ENCODE peak calls at places on chromosomes 16 and 17, in five cellular contexts. Z is thoracic aorta, U is ovary, S is tibial nerve, D is uterus. T is an unnamed sample. For H3K4me1, the result is how much of the 10 kb centered on the place peaks cover.

GRCh38 chr17:58005031-58005727 is 1.9 kb downstream of the SRSF1 start:
- DNase-seq in Z (no peak), U (no peak), S (no peak), D (no peak), T (no peak)

GRCh38 chr16:17944345-17944744 is 392.2 kb downstream of the NPIPA8 start:
- DNase-seq in S (no peak), U (no peak), D (no peak), Z (no peak), T (no peak)

GRCh38 chr17:42284566-42284965 is 3.7 kb upstream of the STAT5A start:
- DNase-seq in Z (no peak), S (no peak), U (peak), D (no peak), T (no peak)

GRCh38 chr16:25707982-25708583 is 16.3 kb downstream of the HS3ST4 start:
- DNase-seq in S (no peak), Z (no peak), U (no peak), D (no peak), T (no peak)

GRCh38 chr16:89268987-89269735 is 51.7 kb downstream of the ZNF778 start:
- DNase-seq in Z (no peak), S (peak), U (peak), D (no peak), T (no peak)

GRCh38 chr16:73161977-73162376 is 114.0 kb upstream of the ZFHX3 start:
- DNase-seq in D (no peak), U (no peak), S (no peak), Z (no peak), T (no peak)

GRCh38 chr17:65121916-65122821 is 15.0 kb upstream of the RGS9 start:
- DNase-seq in Z (no peak), S (no peak), U (no peak), D (no peak), T (no peak)

GRCh38 chr16:84319146-84319760 is 24.6 kb downstream of the WFDC1 start:
- DNase-seq in S (no peak), Z (no peak), D (no peak), U (no peak), T (no peak)

GRCh38 chr17:8746501-8747236 is 2.0 kb upstream of the CCDC42 start:
- DNase-seq in D (no peak), Z (no peak), S (no peak), U (no peak), T (no peak)

GRCh38 chr17:67467500-67468481 is 90.7 kb downstream of the PITPNC1 start:
- DNase-seq in S (no peak), U (no peak), Z (no peak), D (no peak), T (no peak)

GRCh38 chr17:44002141-44002848 is 2.1 kb upstream of the NAGS start:
- DNase-seq in S (no peak), Z (no peak), D (no peak), U (no peak), T (no peak)

GRCh38 chr17:55237268-55237667 is 27.5 kb upstream of the HLF start:
- DNase-seq in S (no peak), Z (no peak), U (no peak), D (no peak), T (no peak)

GRCh38 chr17:49557204-49558024 is 18.3 kb upstream of the NXPH3 start:
- DNase-seq in S (no peak), U (no peak), D (no peak), Z (no peak), T (no peak)

GRCh38 chr16:58197314-58198012 is 443 bp downstream of the CSNK2A2 start:
- DNase-seq in Z (no peak), S (no peak), D (no peak), U (no peak), T (no peak)

GRCh38 chr16:22375117-22375962 is 921 bp upstream of the CDR2 start:
- DNase-seq in D (no peak), U (no peak), Z (no peak), S (no peak), T (no peak)

GRCh38 chr16:71894229-71894920 is 956 bp upstream of the IST1 start:
- DNase-seq in Z (no peak), U (peak), S (peak), D (peak), T (peak)

GRCh38 chr17:72125226-72125651 is 4.4 kb downstream of the SOX9 start:
- DNase-seq in S (no peak), D (no peak), U (no peak), Z (no peak), T (no peak)

GRCh38 chr16:89020068-89020924 is 43.3 kb upstream of the CBFA2T3 start:
- DNase-seq in D (no peak), Z (no peak), U (no peak), S (no peak), T (peak)

GRCh38 chr16:9911989-9912388 is 270.2 kb downstream of the GRIN2A start:
- DNase-seq in D (no peak), S (no peak), Z (no peak), U (no peak), T (no peak)

GRCh38 chr16:83849434-83849833 is 41.7 kb downstream of the HSBP1 start:
- DNase-seq in S (no peak), Z (no peak), D (no peak), U (no peak), T (no peak)

GRCh38 chr16:49269231-49269630 is 12.4 kb downstream of the CBLN1 start:
- DNase-seq in Z (no peak), U (no peak), D (no peak), S (no peak), T (no peak)

GRCh38 chr17:6306820-6307219 is 128.1 kb downstream of the AIPL1 start:
- DNase-seq in S (no peak), U (no peak), Z (no peak), D (no peak), T (no peak)

GRCh38 chr17:64063766-64064224 is 43.4 kb upstream of the ICAM2 start:
- DNase-seq in D (peak), S (no peak), Z (no peak), U (peak), T (peak)

GRCh38 chr16:35409503-35409902 is 1950.1 kb downstream of the TP53TG3F start:
- DNase-seq in D (no peak), U (no peak), S (no peak), Z (no peak), T (no peak)

GRCh38 chr16:83615553-83615952 is 192.2 kb upstream of the HSBP1 start:
- DNase-seq in D (no peak), S (no peak), U (no peak), Z (no peak), T (no peak)

GRCh38 chr17:6455321-6455705 is 11.1 kb downstream of the PIMREG start:
- DNase-seq in D (no peak), S (no peak), U (peak), Z (no peak), T (peak)

GRCh38 chr17:43467981-43468541 is 15.7 kb upstream of the DHX8 start:
- DNase-seq in U (no peak), Z (no peak), D (peak), S (peak), T (no peak)

GRCh38 chr17:323181-323580 is 29.4 kb downstream of the RPH3AL start:
- DNase-seq in U (no peak), S (no peak), Z (no peak), D (no peak), T (no peak)

GRCh38 chr16:2535644-2536021 is 2.2 kb upstream of the PDPK1 start:
- DNase-seq in U (peak), S (no peak), Z (no peak), D (peak), T (peak)

GRCh38 chr16:88066680-88067529 is 115.7 kb downstream of the BANP start:
- DNase-seq in U (no peak), D (no peak), S (no peak), Z (no peak), T (peak)

GRCh38 chr17:43702636-43703035 is 40.9 kb upstream of the MEOX1 start:
- DNase-seq in S (no peak), Z (no peak), U (no peak), D (no peak), T (no peak)

GRCh38 chr16:3029499-3030127 is 5.8 kb downstream of the THOC6 start:
- DNase-seq in S (no peak), U (no peak), D (no peak), Z (no peak), T (no peak)

GRCh38 chr17:75695830-75696271 is 25.4 kb upstream of the ITGB4 start:
- DNase-seq in Z (no peak), U (no peak), S (no peak), D (no peak), T (no peak)
- H3K27ac ChIP-seq in Z (no peak), U (no peak), S (peak), D (no peak), T (no peak)

GRCh38 chr16:53045554-53046250 is 7.0 kb downstream of the CHD9NB start:
- DNase-seq in S (no peak), U (no peak), D (no peak), Z (no peak), T (no peak)
- H3K4me1 ChIP-seq in S (under half), U (under half), D (under half), Z (under half), T (under half)

GRCh38 chr17:18322522-18322921 is 7.4 kb downstream of the SMCR8 start:
- DNase-seq in S (no peak), Z (no peak), U (no peak), D (no peak), T (no peak)

GRCh38 chr17:18323007-18323406 is 7.9 kb downstream of the SMCR8 start:
- DNase-seq in S (no peak), D (no peak), U (no peak), Z (no peak), T (no peak)

GRCh38 chr17:18326039-18326438 is 10.9 kb downstream of the SMCR8 start:
- DNase-seq in S (no peak), U (no peak), D (no peak), Z (no peak), T (no peak)

GRCh38 chr17:18323507-18324139 is 8.5 kb downstream of the SMCR8 start:
- DNase-seq in U (no peak), S (no peak), D (no peak), Z (no peak), T (no peak)

DNA sequence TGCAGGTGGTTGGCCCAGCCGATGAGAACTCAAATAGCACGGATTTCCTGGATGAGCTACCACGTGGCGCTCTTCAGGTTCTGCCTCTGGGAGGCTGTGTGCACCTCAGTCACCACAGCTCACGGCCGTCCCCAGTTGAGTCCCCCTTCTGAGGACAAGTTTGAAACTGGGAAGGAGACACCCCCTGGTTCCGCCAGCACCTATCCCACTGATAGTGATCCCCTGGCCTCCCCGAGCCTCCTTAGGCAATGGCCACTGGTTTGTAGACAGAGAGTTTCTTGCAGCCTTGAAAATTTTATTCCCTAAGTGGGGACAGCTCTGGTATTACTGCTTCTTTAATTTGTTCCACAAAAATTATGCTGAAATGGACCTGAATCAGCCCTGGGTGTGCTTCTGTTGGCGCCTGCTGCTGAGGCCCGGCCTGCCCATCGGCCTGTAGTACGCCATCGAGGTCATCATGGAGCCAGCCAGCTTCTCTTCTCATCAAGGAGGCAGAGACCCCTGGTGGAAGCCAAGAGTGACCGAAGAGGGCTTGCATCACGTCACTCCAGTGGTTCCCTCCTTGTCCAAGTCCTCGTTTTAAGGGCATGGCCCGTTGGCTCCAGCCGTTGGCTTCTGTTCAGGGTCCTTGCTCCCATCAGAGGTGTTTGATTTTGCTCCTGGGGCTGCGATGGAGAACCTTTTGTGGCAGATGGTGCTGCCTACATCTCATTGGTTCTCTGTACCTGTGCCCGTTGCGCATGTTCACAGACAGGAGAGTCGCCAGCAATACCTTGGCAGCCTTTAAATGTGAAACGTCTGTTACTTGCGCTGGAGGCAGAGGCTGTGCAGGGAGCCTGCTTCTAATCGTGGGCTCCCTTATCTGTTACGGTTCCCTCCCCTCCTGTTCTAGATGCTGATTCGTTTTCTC is 9.3 kb downstream of the SMCR8 start:
- DNase-seq in S (no peak), Z (no peak), D (no peak), U (no peak), T (no peak)
- TF ChIP-seq CTCF in S (no peak), Z (no peak), D (no peak), U (no peak), T (no peak)

DNA sequence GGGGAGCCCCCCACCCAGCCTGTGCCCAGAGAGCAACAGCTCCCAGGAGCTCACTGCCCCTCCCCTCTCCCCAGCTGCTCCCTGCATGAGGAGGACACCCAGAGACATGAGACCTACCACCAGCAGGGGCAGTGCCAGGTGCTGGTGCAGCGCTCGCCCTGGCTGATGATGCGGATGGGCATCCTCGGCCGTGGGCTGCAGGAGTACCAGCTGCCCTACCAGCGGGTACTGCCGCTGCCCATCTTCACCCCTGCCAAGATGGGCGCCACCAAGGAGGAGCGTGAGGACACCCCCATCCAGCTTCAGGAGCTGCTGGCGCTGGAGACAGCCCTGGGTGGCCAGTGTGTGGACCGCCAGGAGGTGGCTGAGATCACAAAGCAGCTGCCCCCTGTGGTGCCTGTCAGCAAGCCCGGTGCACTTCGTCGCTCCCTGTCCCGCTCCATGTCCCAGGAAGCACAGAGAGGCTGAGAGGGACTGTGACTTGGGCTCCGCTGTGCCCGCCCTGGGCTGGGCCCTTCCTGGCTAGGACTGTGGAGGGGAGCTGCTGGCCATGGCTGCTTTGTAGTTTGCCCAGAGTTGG is 583 bp downstream of the TCAP start:
- DNase-seq in Z (no peak), U (no peak), S (no peak), D (no peak), T (no peak)
- H3K27ac ChIP-seq in Z (peak), U (no peak), S (no peak), D (peak), T (peak)

GRCh38 chr17:78974635-78975591 is 4.8 kb downstream of the LGALS3BP start:
- DNase-seq in Z (peak), U (peak), S (peak), D (peak), T (peak)
- H3K4me1 ChIP-seq in Z (half or more), U (under half), S (half or more), D (under half), T (half or more)

GRCh38 chr17:78356163-78356713 is 3.6 kb downstream of the SOCS3 start:
- DNase-seq in S (no peak), D (no peak), U (peak), Z (no peak), T (peak)
- TF ChIP-seq CTCF in S (peak), D (no peak), U (no peak), Z (no peak), T (no peak)